ENCODE peak calls at places on chromosomes 7 and 10, in eight cellular contexts. Q is lower lobe of right lung, F is heart right ventricle, O is colonic mucosa, T is psoas muscle, A is mucosa of descending colon, B is endodermal cell, Y is GM23338. L is an unnamed sample. For H3K36me3, the result is how much of the 10 kb centered on the place peaks cover.

GRCh38 chr10:128125416-128125943 is 743 bp downstream of the MKI67 start:
- DNase-seq in A (peak), F (no peak), T (no peak), Y (no peak), O (peak), Q (peak), B (no peak), L (no peak)

GRCh38 chr10:77300682-77301081 is 336.9 kb downstream of the KCNMA1 start:
- DNase-seq in B (no peak), F (no peak), O (no peak), T (no peak), Q (no peak), Y (no peak), A (no peak), L (no peak)

GRCh38 chr7:45901566-45901965 is 13.3 kb downstream of the IGFBP1 start:
- DNase-seq in T (no peak), Y (no peak), B (no peak), O (no peak), Q (no peak), A (no peak), F (no peak), L (no peak)

GRCh38 chr10:102988404-102989314 is 70.6 kb downstream of the CNNM2 start:
- DNase-seq in O (no peak), F (no peak), T (no peak), A (no peak), Y (no peak), Q (no peak), B (no peak), L (no peak)

GRCh38 chr7:66050337-66050957 is 25.2 kb upstream of the ASL start:
- DNase-seq in T (no peak), A (no peak), B (no peak), Q (no peak), O (no peak), F (no peak), Y (no peak), L (no peak)

GRCh38 chr10:25017247-25017590 is 807 bp downstream of the THNSL1 start:
- DNase-seq in B (no peak), Q (no peak), O (peak), Y (peak), F (no peak), A (no peak), T (no peak), L (no peak)

GRCh38 chr10:5318148-5318547 is 46.6 kb upstream of the UCN3 start:
- DNase-seq in F (no peak), O (no peak), B (no peak), Q (no peak), T (no peak), A (no peak), Y (no peak), L (no peak)

GRCh38 chr7:69430502-69431145 is 167.7 kb upstream of the AUTS2 start:
- DNase-seq in B (peak), O (peak), T (peak), A (no peak), Q (no peak), F (peak), Y (peak), L (no peak)

GRCh38 chr10:80154978-80155695 is 22.6 kb downstream of the PLAC9 start:
- DNase-seq in A (peak), B (no peak), Q (no peak), F (no peak), O (no peak), Y (no peak), T (no peak), L (peak)
- H3K36me3 ChIP-seq in A (under half), B (half or more), Q (half or more), F (half or more), O (under half), Y (under half), T (under half), L (under half)

GRCh38 chr7:92044940-92045339 is 89.3 kb downstream of the CYP51A1 start:
- DNase-seq in Y (no peak), A (no peak), F (no peak), Q (no peak), B (no peak), O (no peak), T (no peak), L (no peak)
- H3K36me3 ChIP-seq in Y (under half), A (under half), F (half or more), Q (half or more), B (half or more), O (under half), T (under half), L (under half)

GRCh38 chr10:14358886-14359573 is 28.3 kb upstream of the FRMD4A start:
- DNase-seq in O (no peak), Y (no peak), T (no peak), Q (no peak), B (no peak), A (no peak), F (no peak), L (no peak)
- H3K36me3 ChIP-seq in O (under half), Y (under half), T (under half), Q (under half), B (under half), A (under half), F (under half), L (under half)

GRCh38 chr7:152140067-152140466 is 114.6 kb downstream of the GALNT11 start:
- DNase-seq in T (no peak), Q (no peak), A (no peak), O (no peak), F (no peak), B (no peak), Y (no peak), L (no peak)
- H3K36me3 ChIP-seq in T (under half), Q (half or more), A (under half), O (under half), F (half or more), B (half or more), Y (under half), L (under half)

L was measured in thoracic aorta.